ENCODE peak calls at places on chromosomes 11 and 22, in nine cellular contexts. One of them, this sample, is unnamed.
A peak's percentile ranks its signal among the peaks of the same experiment; 100 is the strongest.

GRCh38 chr11:118746988-118747585 is 43.9 kb downstream of the DDX6 start:
- DNase-seq in astrocyte of the cerebellum: no peak
- DNase-seq in amygdala: no peak
- DNase-seq in EL: no peak
- DNase-seq in NCI-H1694 treated with DMSO at 0.1 percent for 48 hours: no peak
- DNase-seq in uterus: no peak
- DNase-seq in HTR-8/SVneo: no peak
- DNase-seq in midbrain: no peak
- DNase-seq in left ventricle myocardium superior: no peak
- DNase-seq in this sample: no peak

GRCh38 chr11:133020321-133020720 is 512.0 kb downstream of the OPCML start:
- DNase-seq in astrocyte of the cerebellum: no peak
- DNase-seq in left ventricle myocardium superior: no peak
- DNase-seq in amygdala: no peak
- DNase-seq in NCI-H1694 treated with DMSO at 0.1 percent for 48 hours: no peak
- DNase-seq in HTR-8/SVneo: no peak
- DNase-seq in uterus: no peak
- DNase-seq in midbrain: no peak
- DNase-seq in EL: no peak
- DNase-seq in this sample: no peak

GRCh38 chr22:47293368-47294221 is 531.1 kb downstream of the TBC1D22A start:
- DNase-seq in left ventricle myocardium superior: peak; percentile 19
- DNase-seq in HTR-8/SVneo: no peak
- DNase-seq in astrocyte of the cerebellum: no peak
- DNase-seq in EL: no peak
- DNase-seq in amygdala: no peak
- DNase-seq in midbrain: no peak
- DNase-seq in NCI-H1694 treated with DMSO at 0.1 percent for 48 hours: no peak
- DNase-seq in uterus: peak; percentile 2
- DNase-seq in this sample: no peak

GRCh38 chr11:79506124-79506523 is 65.3 kb upstream of the TENM4 start:
- DNase-seq in amygdala: no peak
- DNase-seq in astrocyte of the cerebellum: no peak
- DNase-seq in HTR-8/SVneo: no peak
- DNase-seq in midbrain: no peak
- DNase-seq in EL: no peak
- DNase-seq in left ventricle myocardium superior: no peak
- DNase-seq in NCI-H1694 treated with DMSO at 0.1 percent for 48 hours: no peak
- DNase-seq in uterus: no peak
- DNase-seq in this sample: no peak

GRCh38 chr11:118247041-118247440 is 5.1 kb downstream of the MPZL3 start:
- DNase-seq in uterus: no peak
- DNase-seq in midbrain: no peak
- DNase-seq in EL: no peak
- DNase-seq in NCI-H1694 treated with DMSO at 0.1 percent for 48 hours: no peak
- DNase-seq in astrocyte of the cerebellum: no peak
- DNase-seq in HTR-8/SVneo: no peak
- DNase-seq in amygdala: no peak
- DNase-seq in left ventricle myocardium superior: no peak
- DNase-seq in this sample: no peak

GRCh38 chr11:64390558-64390957 is 31.6 kb downstream of the RPS6KA4 start:
- DNase-seq in amygdala: no peak
- DNase-seq in astrocyte of the cerebellum: no peak
- DNase-seq in uterus: no peak
- DNase-seq in left ventricle myocardium superior: no peak
- DNase-seq in midbrain: no peak
- DNase-seq in HTR-8/SVneo: no peak
- DNase-seq in EL: no peak
- DNase-seq in NCI-H1694 treated with DMSO at 0.1 percent for 48 hours: no peak
- DNase-seq in this sample: no peak

GRCh38 chr11:47977651-47978050 is 2.7 kb upstream of the PTPRJ start:
- DNase-seq in left ventricle myocardium superior: no peak
- DNase-seq in amygdala: no peak
- DNase-seq in uterus: no peak
- DNase-seq in astrocyte of the cerebellum: no peak
- DNase-seq in midbrain: no peak
- DNase-seq in EL: no peak
- DNase-seq in HTR-8/SVneo: no peak
- DNase-seq in NCI-H1694 treated with DMSO at 0.1 percent for 48 hours: no peak
- DNase-seq in this sample: no peak

GRCh38 chr11:77967121-77967520 is 27.3 kb downstream of the INTS4 start:
- DNase-seq in uterus: no peak
- DNase-seq in amygdala: no peak
- DNase-seq in HTR-8/SVneo: no peak
- DNase-seq in NCI-H1694 treated with DMSO at 0.1 percent for 48 hours: no peak
- DNase-seq in EL: no peak
- DNase-seq in astrocyte of the cerebellum: no peak
- DNase-seq in midbrain: no peak
- DNase-seq in left ventricle myocardium superior: no peak
- DNase-seq in this sample: no peak

GRCh38 chr11:1920909-1921575 is 1.5 kb downstream of the TNNT3 start:
- DNase-seq in HTR-8/SVneo: no peak
- DNase-seq in midbrain: no peak
- DNase-seq in uterus: no peak
- DNase-seq in astrocyte of the cerebellum: no peak
- DNase-seq in left ventricle myocardium superior: peak; percentile 37
- DNase-seq in NCI-H1694 treated with DMSO at 0.1 percent for 48 hours: no peak
- DNase-seq in EL: no peak
- DNase-seq in amygdala: no peak
- DNase-seq in this sample: peak; percentile 91

GRCh38 chr22:22666307-22667091 is 22.1 kb downstream of the GGTLC2 start:
- DNase-seq in uterus: no peak
- DNase-seq in left ventricle myocardium superior: no peak
- DNase-seq in EL: peak; percentile 9
- DNase-seq in NCI-H1694 treated with DMSO at 0.1 percent for 48 hours: no peak
- DNase-seq in astrocyte of the cerebellum: no peak
- DNase-seq in amygdala: no peak
- DNase-seq in HTR-8/SVneo: no peak
- DNase-seq in midbrain: no peak
- DNase-seq in this sample: no peak

GRCh38 chr11:87022738-87023137 is 15.0 kb upstream of the TMEM135 start:
- DNase-seq in left ventricle myocardium superior: peak; percentile 27
- DNase-seq in EL: no peak
- DNase-seq in amygdala: no peak
- DNase-seq in astrocyte of the cerebellum: no peak
- DNase-seq in NCI-H1694 treated with DMSO at 0.1 percent for 48 hours: no peak
- DNase-seq in midbrain: no peak
- DNase-seq in uterus: no peak
- DNase-seq in HTR-8/SVneo: no peak
- DNase-seq in this sample: no peak

GRCh38 chr11:70167723-70168404 is 35.2 kb upstream of the FADD start:
- DNase-seq in HTR-8/SVneo: no peak
- DNase-seq in midbrain: no peak
- DNase-seq in astrocyte of the cerebellum: no peak
- DNase-seq in NCI-H1694 treated with DMSO at 0.1 percent for 48 hours: no peak
- DNase-seq in uterus: no peak
- DNase-seq in left ventricle myocardium superior: no peak
- DNase-seq in EL: no peak
- DNase-seq in amygdala: no peak
- DNase-seq in this sample: no peak

GRCh38 chr22:30890689-30891442 is 77.7 kb downstream of the MORC2 start:
- DNase-seq in HTR-8/SVneo: peak; percentile 21
- DNase-seq in EL: peak; percentile 25
- DNase-seq in astrocyte of the cerebellum: peak; percentile 8
- DNase-seq in left ventricle myocardium superior: peak; percentile 44
- DNase-seq in midbrain: no peak
- DNase-seq in uterus: no peak
- DNase-seq in amygdala: no peak
- DNase-seq in NCI-H1694 treated with DMSO at 0.1 percent for 48 hours: no peak
- DNase-seq in this sample: no peak

GRCh38 chr11:67024410-67024809 is 1.5 kb downstream of the SYT12 start:
- DNase-seq in midbrain: no peak
- DNase-seq in left ventricle myocardium superior: no peak
- DNase-seq in HTR-8/SVneo: no peak
- DNase-seq in uterus: no peak
- DNase-seq in amygdala: no peak
- DNase-seq in astrocyte of the cerebellum: no peak
- DNase-seq in NCI-H1694 treated with DMSO at 0.1 percent for 48 hours: no peak
- DNase-seq in EL: no peak
- DNase-seq in this sample: no peak

GRCh38 chr11:42462558-42463310 is 849.1 kb upstream of the API5 start:
- DNase-seq in NCI-H1694 treated with DMSO at 0.1 percent for 48 hours: no peak
- DNase-seq in astrocyte of the cerebellum: peak; percentile 2
- DNase-seq in uterus: no peak
- DNase-seq in amygdala: no peak
- DNase-seq in midbrain: no peak
- DNase-seq in EL: peak; percentile 1
- DNase-seq in left ventricle myocardium superior: no peak
- DNase-seq in HTR-8/SVneo: no peak
- DNase-seq in this sample: no peak

GRCh38 chr11:14455648-14456430 is 43.8 kb downstream of the COPB1 start:
- DNase-seq in uterus: no peak
- DNase-seq in astrocyte of the cerebellum: no peak
- DNase-seq in left ventricle myocardium superior: no peak
- DNase-seq in HTR-8/SVneo: no peak
- DNase-seq in amygdala: no peak
- DNase-seq in midbrain: no peak
- DNase-seq in EL: no peak
- DNase-seq in NCI-H1694 treated with DMSO at 0.1 percent for 48 hours: no peak
- DNase-seq in this sample: no peak

GRCh38 chr11:130634981-130635473 is 186.6 kb downstream of the ADAMTS15 start:
- DNase-seq in astrocyte of the cerebellum: peak; percentile 81
- DNase-seq in amygdala: no peak
- DNase-seq in midbrain: no peak
- DNase-seq in EL: peak; percentile 75
- DNase-seq in uterus: no peak
- DNase-seq in HTR-8/SVneo: no peak
- DNase-seq in NCI-H1694 treated with DMSO at 0.1 percent for 48 hours: no peak
- DNase-seq in left ventricle myocardium superior: peak; percentile 47
- DNase-seq in this sample: no peak

GRCh38 chr11:127182586-127183203 is 182.1 kb upstream of the KIRREL3 start:
- DNase-seq in HTR-8/SVneo: no peak
- DNase-seq in NCI-H1694 treated with DMSO at 0.1 percent for 48 hours: no peak
- DNase-seq in amygdala: no peak
- DNase-seq in astrocyte of the cerebellum: no peak
- DNase-seq in midbrain: no peak
- DNase-seq in EL: no peak
- DNase-seq in left ventricle myocardium superior: no peak
- DNase-seq in uterus: no peak
- DNase-seq in this sample: no peak

GRCh38 chr22:23034621-23035556 is 35.4 kb upstream of the GNAZ start:
- DNase-seq in HTR-8/SVneo: no peak
- DNase-seq in EL: no peak
- DNase-seq in midbrain: no peak
- DNase-seq in NCI-H1694 treated with DMSO at 0.1 percent for 48 hours: no peak
- DNase-seq in left ventricle myocardium superior: no peak
- DNase-seq in amygdala: no peak
- DNase-seq in astrocyte of the cerebellum: no peak
- DNase-seq in uterus: no peak
- DNase-seq in this sample: no peak

GRCh38 chr11:134724106-134724778 is 312.2 kb upstream of the B3GAT1 start:
- DNase-seq in midbrain: no peak
- DNase-seq in amygdala: no peak
- DNase-seq in NCI-H1694 treated with DMSO at 0.1 percent for 48 hours: no peak
- DNase-seq in HTR-8/SVneo: no peak
- DNase-seq in uterus: no peak
- DNase-seq in left ventricle myocardium superior: no peak
- DNase-seq in EL: no peak
- DNase-seq in astrocyte of the cerebellum: no peak
- DNase-seq in this sample: no peak

GRCh38 chr11:67303132-67303988 is at the start of gene SSH3:
- DNase-seq in uterus: peak; percentile 66
- DNase-seq in midbrain: peak; percentile 70
- DNase-seq in EL: peak; percentile 68
- DNase-seq in astrocyte of the cerebellum: no peak
- DNase-seq in NCI-H1694 treated with DMSO at 0.1 percent for 48 hours: no peak
- DNase-seq in left ventricle myocardium superior: peak; percentile 90
- DNase-seq in HTR-8/SVneo: peak; percentile 85
- DNase-seq in amygdala: peak; percentile 56
- DNase-seq in this sample: peak; percentile 68

GRCh38 chr11:37812281-37812880 is 1214.3 kb upstream of the RAG2 start:
- DNase-seq in amygdala: no peak
- DNase-seq in HTR-8/SVneo: no peak
- DNase-seq in uterus: no peak
- DNase-seq in NCI-H1694 treated with DMSO at 0.1 percent for 48 hours: no peak
- DNase-seq in astrocyte of the cerebellum: no peak
- DNase-seq in left ventricle myocardium superior: no peak
- DNase-seq in EL: no peak
- DNase-seq in midbrain: no peak
- DNase-seq in this sample: no peak

GRCh38 chr11:47726878-47727514 is 11.8 kb upstream of the AGBL2 start:
- DNase-seq in left ventricle myocardium superior: no peak
- DNase-seq in HTR-8/SVneo: no peak
- DNase-seq in midbrain: no peak
- DNase-seq in amygdala: no peak
- DNase-seq in NCI-H1694 treated with DMSO at 0.1 percent for 48 hours: no peak
- DNase-seq in uterus: no peak
- DNase-seq in EL: no peak
- DNase-seq in astrocyte of the cerebellum: no peak
- DNase-seq in this sample: no peak